ENCODE peak calls at places on chromosome 1, in ten cellular contexts. One of them, this sample, is unnamed.
A peak's percentile ranks its signal among the peaks of the same experiment; 100 is the strongest.

GRCh38 chr1:64006276-64007051 is 197.0 kb upstream of the UBE2U start:
- DNase-seq in GM23338: no peak
- DNase-seq in GM23248: peak; percentile 88
- DNase-seq in HCT116: peak; percentile 19
- DNase-seq in PC-9: peak; percentile 71
- DNase-seq in hepatocyte: peak; percentile 22
- DNase-seq in MM.1S: no peak
- DNase-seq in SK-N-SH: no peak
- DNase-seq in Karpas-422: no peak
- DNase-seq in OCI-LY7: no peak
- DNase-seq in this sample: peak; percentile 96

GRCh38 chr1:218891577-218891976 is 282.1 kb upstream of the LYPLAL1 start:
- DNase-seq in MM.1S: no peak
- DNase-seq in HCT116: no peak
- DNase-seq in GM23338: no peak
- DNase-seq in PC-9: no peak
- DNase-seq in SK-N-SH: no peak
- DNase-seq in GM23248: no peak
- DNase-seq in OCI-LY7: no peak
- DNase-seq in Karpas-422: no peak
- DNase-seq in hepatocyte: no peak
- DNase-seq in this sample: no peak

GRCh38 chr1:27033059-27033746 is 20.6 kb upstream of the TENT5B start:
- DNase-seq in MM.1S: no peak
- DNase-seq in HCT116: no peak
- DNase-seq in Karpas-422: no peak
- DNase-seq in GM23248: no peak
- DNase-seq in GM23338: no peak
- DNase-seq in PC-9: peak; percentile 24
- DNase-seq in OCI-LY7: no peak
- DNase-seq in hepatocyte: no peak
- DNase-seq in SK-N-SH: no peak
- DNase-seq in this sample: no peak

GRCh38 chr1:175118375-175118774 is 50.7 kb downstream of the TNN start:
- DNase-seq in SK-N-SH: no peak
- DNase-seq in MM.1S: no peak
- DNase-seq in hepatocyte: no peak
- DNase-seq in GM23338: no peak
- DNase-seq in OCI-LY7: no peak
- DNase-seq in HCT116: no peak
- DNase-seq in PC-9: no peak
- DNase-seq in Karpas-422: peak; percentile 21
- DNase-seq in GM23248: no peak
- DNase-seq in this sample: no peak

GRCh38 chr1:32071758-32072621 is 749 bp upstream of the TMEM39B start:
- DNase-seq in HCT116: no peak
- DNase-seq in hepatocyte: peak; percentile 36
- DNase-seq in MM.1S: no peak
- DNase-seq in Karpas-422: no peak
- DNase-seq in GM23338: peak; percentile 32
- DNase-seq in GM23248: peak; percentile 81
- DNase-seq in OCI-LY7: peak; percentile 21
- DNase-seq in SK-N-SH: no peak
- DNase-seq in PC-9: no peak
- DNase-seq in this sample: peak; percentile 64

GRCh38 chr1:231177226-231177625 is 15.4 kb downstream of the TRIM67 start:
- DNase-seq in hepatocyte: no peak
- DNase-seq in PC-9: no peak
- DNase-seq in SK-N-SH: no peak
- DNase-seq in HCT116: no peak
- DNase-seq in GM23338: no peak
- DNase-seq in Karpas-422: no peak
- DNase-seq in OCI-LY7: no peak
- DNase-seq in MM.1S: no peak
- DNase-seq in GM23248: no peak
- DNase-seq in this sample: no peak

GRCh38 chr1:167697667-167698141 is 24.1 kb upstream of the MPZL1 start:
- DNase-seq in HCT116: no peak
- DNase-seq in MM.1S: no peak
- DNase-seq in OCI-LY7: no peak
- DNase-seq in GM23248: no peak
- DNase-seq in GM23338: no peak
- DNase-seq in Karpas-422: peak; percentile 35
- DNase-seq in PC-9: no peak
- DNase-seq in SK-N-SH: no peak
- DNase-seq in hepatocyte: no peak
- DNase-seq in this sample: no peak

GRCh38 chr1:15279576-15280230 is 32.7 kb downstream of the FHAD1 start:
- DNase-seq in HCT116: no peak
- DNase-seq in SK-N-SH: peak; percentile 36
- DNase-seq in MM.1S: no peak
- DNase-seq in OCI-LY7: no peak
- DNase-seq in PC-9: no peak
- DNase-seq in Karpas-422: no peak
- DNase-seq in GM23248: no peak
- DNase-seq in hepatocyte: no peak
- DNase-seq in GM23338: peak; percentile 55
- DNase-seq in this sample: no peak

GRCh38 chr1:3159121-3159520 is 90.1 kb downstream of the PRDM16 start:
- DNase-seq in Karpas-422: no peak
- DNase-seq in PC-9: no peak
- DNase-seq in SK-N-SH: no peak
- DNase-seq in MM.1S: no peak
- DNase-seq in hepatocyte: no peak
- DNase-seq in OCI-LY7: no peak
- DNase-seq in GM23338: no peak
- DNase-seq in GM23248: no peak
- DNase-seq in HCT116: no peak
- DNase-seq in this sample: no peak

GRCh38 chr1:215600258-215600792 is 33.2 kb downstream of the KCTD3 start:
- DNase-seq in GM23338: no peak
- DNase-seq in Karpas-422: no peak
- DNase-seq in MM.1S: no peak
- DNase-seq in HCT116: no peak
- DNase-seq in PC-9: no peak
- DNase-seq in OCI-LY7: no peak
- DNase-seq in SK-N-SH: no peak
- DNase-seq in hepatocyte: no peak
- DNase-seq in GM23248: no peak
- DNase-seq in this sample: no peak

GRCh38 chr1:66354311-66354922 is 179.5 kb upstream of the SGIP1 start:
- DNase-seq in PC-9: peak; percentile 10
- DNase-seq in OCI-LY7: no peak
- DNase-seq in GM23338: peak; percentile 66
- DNase-seq in SK-N-SH: no peak
- DNase-seq in MM.1S: no peak
- DNase-seq in HCT116: no peak
- DNase-seq in hepatocyte: no peak
- DNase-seq in GM23248: peak; percentile 56
- DNase-seq in Karpas-422: no peak
- DNase-seq in this sample: no peak

GRCh38 chr1:209053587-209053986 is 529.9 kb upstream of the CAMK1G start:
- DNase-seq in SK-N-SH: no peak
- DNase-seq in OCI-LY7: no peak
- DNase-seq in PC-9: no peak
- DNase-seq in hepatocyte: no peak
- DNase-seq in MM.1S: no peak
- DNase-seq in Karpas-422: no peak
- DNase-seq in HCT116: no peak
- DNase-seq in GM23248: no peak
- DNase-seq in GM23338: no peak
- DNase-seq in this sample: no peak

GRCh38 chr1:209057901-209058300 is 525.6 kb upstream of the CAMK1G start:
- DNase-seq in GM23338: no peak
- DNase-seq in Karpas-422: no peak
- DNase-seq in MM.1S: no peak
- DNase-seq in PC-9: no peak
- DNase-seq in OCI-LY7: no peak
- DNase-seq in hepatocyte: no peak
- DNase-seq in HCT116: no peak
- DNase-seq in GM23248: no peak
- DNase-seq in SK-N-SH: no peak
- DNase-seq in this sample: no peak

GRCh38 chr1:209062081-209062480 is 521.4 kb upstream of the CAMK1G start:
- DNase-seq in PC-9: no peak
- DNase-seq in HCT116: no peak
- DNase-seq in GM23248: no peak
- DNase-seq in SK-N-SH: no peak
- DNase-seq in hepatocyte: no peak
- DNase-seq in Karpas-422: no peak
- DNase-seq in MM.1S: no peak
- DNase-seq in GM23338: no peak
- DNase-seq in OCI-LY7: no peak
- DNase-seq in this sample: no peak

GRCh38 chr1:209051598-209051997 is 531.9 kb upstream of the CAMK1G start:
- DNase-seq in PC-9: peak; percentile 12
- DNase-seq in MM.1S: no peak
- DNase-seq in hepatocyte: no peak
- DNase-seq in OCI-LY7: no peak
- DNase-seq in HCT116: no peak
- DNase-seq in Karpas-422: no peak
- DNase-seq in SK-N-SH: no peak
- DNase-seq in GM23248: no peak
- DNase-seq in GM23338: no peak
- DNase-seq in this sample: no peak

DNA sequence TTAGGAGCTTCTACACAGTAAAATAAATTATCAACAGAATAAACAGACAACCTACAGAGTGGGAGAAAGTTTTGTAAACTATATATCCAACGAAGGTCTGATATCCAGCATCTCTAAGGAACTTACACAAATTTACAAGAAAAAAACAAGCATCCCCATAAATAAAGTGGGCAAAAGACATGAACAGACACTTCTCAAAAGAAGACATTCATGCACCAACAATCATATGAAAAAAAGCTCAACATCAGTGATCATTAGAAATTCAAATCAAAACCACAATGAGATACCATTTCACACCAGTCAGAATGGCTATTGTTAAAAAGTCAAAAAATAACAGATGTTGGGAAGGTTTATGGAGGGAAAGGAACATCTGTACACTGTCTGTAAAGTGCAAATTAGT is 526.4 kb upstream of the CAMK1G start:
- DNase-seq in GM23338: no peak
- DNase-seq in Karpas-422: no peak
- DNase-seq in HCT116: no peak
- DNase-seq in SK-N-SH: no peak
- DNase-seq in PC-9: no peak
- DNase-seq in OCI-LY7: no peak
- DNase-seq in MM.1S: no peak
- DNase-seq in GM23248: no peak
- DNase-seq in hepatocyte: no peak
- DNase-seq in this sample: no peak
- H3K9me2 ChIP-seq in GM23338: peaks cover 3% of the 10 kb centered on the region
- H3K9me2 ChIP-seq in Karpas-422: no peaks in the 10 kb centered on the region
- H3K9me2 ChIP-seq in HCT116: no peaks in the 10 kb centered on the region
- H3K9me2 ChIP-seq in SK-N-SH: no peaks in the 10 kb centered on the region
- H3K9me2 ChIP-seq in PC-9: no peaks in the 10 kb centered on the region
- H3K9me2 ChIP-seq in OCI-LY7: no peaks in the 10 kb centered on the region
- H3K9me2 ChIP-seq in MM.1S: no peaks in the 10 kb centered on the region
- H3K9me2 ChIP-seq in GM23248: no peaks in the 10 kb centered on the region
- H3K9me2 ChIP-seq in hepatocyte: no peaks in the 10 kb centered on the region
- H3K9me2 ChIP-seq in this sample: peaks cover 3% of the 10 kb centered on the region

GRCh38 chr1:113456967-113457366 is 66.7 kb downstream of the MAGI3 start:
- DNase-seq in SK-N-SH: no peak
- DNase-seq in Karpas-422: no peak
- DNase-seq in MM.1S: no peak
- DNase-seq in GM23338: no peak
- DNase-seq in PC-9: peak; percentile 45
- DNase-seq in GM23248: peak; percentile 96
- DNase-seq in HCT116: peak; percentile 90
- DNase-seq in hepatocyte: peak; percentile 54
- DNase-seq in OCI-LY7: no peak
- DNase-seq in this sample: peak; percentile 98

GRCh38 chr1:113451710-113452109 is 61.4 kb downstream of the MAGI3 start:
- DNase-seq in HCT116: no peak
- DNase-seq in GM23338: no peak
- DNase-seq in hepatocyte: no peak
- DNase-seq in OCI-LY7: no peak
- DNase-seq in MM.1S: no peak
- DNase-seq in Karpas-422: no peak
- DNase-seq in SK-N-SH: no peak
- DNase-seq in PC-9: no peak
- DNase-seq in GM23248: no peak
- DNase-seq in this sample: no peak

GRCh38 chr1:113453771-113454083 is 63.4 kb downstream of the MAGI3 start:
- DNase-seq in Karpas-422: no peak
- DNase-seq in HCT116: no peak
- DNase-seq in OCI-LY7: no peak
- DNase-seq in MM.1S: no peak
- DNase-seq in GM23338: no peak
- DNase-seq in GM23248: no peak
- DNase-seq in hepatocyte: no peak
- DNase-seq in PC-9: no peak
- DNase-seq in SK-N-SH: peak; percentile 13
- DNase-seq in this sample: peak; percentile 15

GRCh38 chr1:113452921-113453770 is 62.8 kb downstream of the MAGI3 start:
- DNase-seq in hepatocyte: peak; percentile 44
- DNase-seq in MM.1S: peak; percentile 13
- DNase-seq in Karpas-422: peak; percentile 70
- DNase-seq in GM23338: peak; percentile 63
- DNase-seq in SK-N-SH: peak; percentile 26
- DNase-seq in GM23248: peak; percentile 63
- DNase-seq in HCT116: peak; percentile 39
- DNase-seq in PC-9: no peak
- DNase-seq in OCI-LY7: peak; percentile 32
- DNase-seq in this sample: peak; percentile 68

GRCh38 chr1:113455374-113455773 is 65.1 kb downstream of the MAGI3 start:
- DNase-seq in SK-N-SH: no peak
- DNase-seq in PC-9: no peak
- DNase-seq in Karpas-422: no peak
- DNase-seq in OCI-LY7: no peak
- DNase-seq in hepatocyte: no peak
- DNase-seq in HCT116: no peak
- DNase-seq in GM23248: no peak
- DNase-seq in MM.1S: no peak
- DNase-seq in GM23338: no peak
- DNase-seq in this sample: no peak
- H3K9me2 ChIP-seq in SK-N-SH: no peaks in the 10 kb centered on the region
- H3K9me2 ChIP-seq in PC-9: no peaks in the 10 kb centered on the region
- H3K9me2 ChIP-seq in Karpas-422: peaks cover 3% of the 10 kb centered on the region
- H3K9me2 ChIP-seq in OCI-LY7: no peaks in the 10 kb centered on the region
- H3K9me2 ChIP-seq in hepatocyte: no peaks in the 10 kb centered on the region
- H3K9me2 ChIP-seq in HCT116: no peaks in the 10 kb centered on the region
- H3K9me2 ChIP-seq in GM23248: no peaks in the 10 kb centered on the region
- H3K9me2 ChIP-seq in MM.1S: no peaks in the 10 kb centered on the region
- H3K9me2 ChIP-seq in GM23338: no peaks in the 10 kb centered on the region
- H3K9me2 ChIP-seq in this sample: no peaks in the 10 kb centered on the region

GRCh38 chr1:235821361-235821981 is 45.2 kb downstream of the LYST start:
- DNase-seq in OCI-LY7: no peak
- DNase-seq in GM23248: peak; percentile 77
- DNase-seq in SK-N-SH: no peak
- DNase-seq in GM23338: no peak
- DNase-seq in MM.1S: no peak
- DNase-seq in Karpas-422: no peak
- DNase-seq in PC-9: no peak
- DNase-seq in hepatocyte: no peak
- DNase-seq in HCT116: no peak
- DNase-seq in this sample: peak; percentile 58
- H3K9me2 ChIP-seq in OCI-LY7: no peaks in the 10 kb centered on the region
- H3K9me2 ChIP-seq in GM23248: no peaks in the 10 kb centered on the region
- H3K9me2 ChIP-seq in SK-N-SH: no peaks in the 10 kb centered on the region
- H3K9me2 ChIP-seq in GM23338: no peaks in the 10 kb centered on the region
- H3K9me2 ChIP-seq in MM.1S: no peaks in the 10 kb centered on the region
- H3K9me2 ChIP-seq in Karpas-422: no peaks in the 10 kb centered on the region
- H3K9me2 ChIP-seq in PC-9: no peaks in the 10 kb centered on the region
- H3K9me2 ChIP-seq in hepatocyte: no peaks in the 10 kb centered on the region
- H3K9me2 ChIP-seq in HCT116: no peaks in the 10 kb centered on the region
- H3K9me2 ChIP-seq in this sample: no peaks in the 10 kb centered on the region

GRCh38 chr1:114355240-114355639 is 155.8 kb downstream of the TRIM33 start:
- DNase-seq in GM23338: no peak
- DNase-seq in GM23248: no peak
- DNase-seq in Karpas-422: no peak
- DNase-seq in PC-9: no peak
- DNase-seq in MM.1S: no peak
- DNase-seq in SK-N-SH: no peak
- DNase-seq in hepatocyte: no peak
- DNase-seq in OCI-LY7: no peak
- DNase-seq in HCT116: no peak
- DNase-seq in this sample: no peak
- H3K9me2 ChIP-seq in GM23338: peaks cover 8% of the 10 kb centered on the region
- H3K9me2 ChIP-seq in GM23248: no peaks in the 10 kb centered on the region
- H3K9me2 ChIP-seq in Karpas-422: no peaks in the 10 kb centered on the region
- H3K9me2 ChIP-seq in PC-9: no peaks in the 10 kb centered on the region
- H3K9me2 ChIP-seq in MM.1S: no peaks in the 10 kb centered on the region
- H3K9me2 ChIP-seq in SK-N-SH: no peaks in the 10 kb centered on the region
- H3K9me2 ChIP-seq in hepatocyte: no peaks in the 10 kb centered on the region
- H3K9me2 ChIP-seq in OCI-LY7: no peaks in the 10 kb centered on the region
- H3K9me2 ChIP-seq in HCT116: no peaks in the 10 kb centered on the region
- H3K9me2 ChIP-seq in this sample: peaks cover 3% of the 10 kb centered on the region